ENCODE peak calls at places on chromosomes 2 and 18, in eight cellular contexts. D is GM12864, C is AG08396, K is NCI-H460, Q is hepatocyte, X is occipital lobe, Y is astrocyte of the cerebellum, F is neural progenitor cell. H is an unnamed sample.

GRCh38 chr2:26770986-26771586 is 7.0 kb downstream of the SLC35F6 start:
- DNase-seq in D (no peak), F (no peak), C (peak), K (peak), Y (peak), Q (peak), X (no peak), H (peak)

GRCh38 chr18:23828426-23828825 is 139.2 kb downstream of the LAMA3 start:
- DNase-seq in Y (peak), D (peak), Q (peak), X (no peak), C (no peak), K (peak), F (no peak), H (no peak)

GRCh38 chr2:109060496-109060895 is 68.5 kb upstream of the SH3RF3 start:
- DNase-seq in Q (no peak), Y (no peak), K (no peak), C (no peak), X (no peak), F (no peak), D (no peak), H (no peak)

GRCh38 chr2:83826601-83827000 is 632.5 kb downstream of the SUCLG1 start:
- DNase-seq in D (no peak), K (no peak), F (no peak), X (no peak), Y (no peak), C (no peak), Q (no peak), H (no peak)

GRCh38 chr2:180943275-180943674 is 37.1 kb upstream of the UBE2E3 start:
- DNase-seq in K (no peak), F (no peak), Q (no peak), Y (no peak), X (no peak), D (no peak), C (no peak), H (no peak)

GRCh38 chr2:86622409-86622877 is 1.2 kb downstream of the RNF103 start:
- DNase-seq in X (no peak), Q (peak), Y (no peak), K (no peak), C (peak), D (no peak), F (peak), H (peak)

GRCh38 chr2:7916670-7917069 is 765.2 kb upstream of the ID2 start:
- DNase-seq in F (no peak), C (no peak), Q (no peak), Y (no peak), K (no peak), X (no peak), D (no peak), H (no peak)

GRCh38 chr2:129930451-129930850 is 49.0 kb upstream of the RAB6C start:
- DNase-seq in X (no peak), C (no peak), K (no peak), F (no peak), D (no peak), Q (no peak), Y (no peak), H (no peak)

GRCh38 chr2:105763076-105763475 is 18.4 kb downstream of the NCK2 start:
- DNase-seq in D (no peak), Y (no peak), K (no peak), F (no peak), X (no peak), Q (no peak), C (no peak), H (no peak)

GRCh38 chr18:58051765-58052460 is 7.9 kb downstream of the NEDD4L start:
- DNase-seq in Y (no peak), X (no peak), K (peak), C (no peak), Q (no peak), D (no peak), F (no peak), H (no peak)

H was measured in WTC11.